ENCODE peak calls at places on chromosomes 3 and 15, in five cellular contexts. J is endodermal cell, M is right cardiac atrium, T is ascending aorta, H is transverse colon. L is an unnamed sample.

GRCh38 chr15:81297147-81297572 is 26.8 kb downstream of the STARD5 start:
- DNase-seq in J (no peak), M (no peak), T (peak), H (peak), L (peak)

GRCh38 chr15:57298204-57298603 is 78.1 kb upstream of the CGNL1 start:
- DNase-seq in J (no peak), M (no peak), T (peak), H (no peak), L (no peak)

GRCh38 chr3:128847631-128848370 is 31.6 kb upstream of the ACAD9 start:
- DNase-seq in J (no peak), M (no peak), T (no peak), H (no peak), L (no peak)

GRCh38 chr15:75483961-75484360 is 32.5 kb upstream of the SIN3A start:
- DNase-seq in J (no peak), M (no peak), T (no peak), H (no peak), L (no peak)

GRCh38 chr3:165082632-165083031 is 4.3 kb upstream of the SI start:
- DNase-seq in J (no peak), M (no peak), T (no peak), H (no peak), L (no peak)

GRCh38 chr3:32456429-32457130 is 46.1 kb downstream of the CMTM6 start:
- DNase-seq in J (peak), M (no peak), T (peak), H (no peak), L (no peak)

GRCh38 chr3:52124766-52125165 is 29.5 kb downstream of the POC1A start:
- DNase-seq in J (no peak), M (peak), T (no peak), H (no peak), L (no peak)

GRCh38 chr3:80470433-80470832 is 702.6 kb upstream of the ROBO1 start:
- DNase-seq in J (no peak), M (no peak), T (no peak), H (no peak), L (no peak)

GRCh38 chr15:83472151-83472550 is 25.0 kb downstream of the SH3GL3 start:
- DNase-seq in J (no peak), M (no peak), T (no peak), H (no peak), L (no peak)

GRCh38 chr3:61009025-61009424 is 242.2 kb downstream of the FHIT start:
- DNase-seq in J (peak), M (no peak), T (peak), H (no peak), L (no peak)

GRCh38 chr3:72888546-72889309 is 882 bp downstream of the GXYLT2 start:
- DNase-seq in J (peak), M (no peak), T (no peak), H (peak), L (no peak)

GRCh38 chr3:134911611-134912604 is 116.8 kb downstream of the EPHB1 start:
- DNase-seq in J (no peak), M (no peak), T (no peak), H (no peak), L (no peak)

GRCh38 chr15:62428851-62429250 is 263.8 kb upstream of the C2CD4B start:
- DNase-seq in J (no peak), M (peak), T (no peak), H (no peak), L (no peak)

GRCh38 chr3:54710954-54711353 is 216.9 kb downstream of the LRTM1 start:
- DNase-seq in J (no peak), M (no peak), T (no peak), H (peak), L (no peak)

GRCh38 chr15:65631503-65631902 is 9.8 kb downstream of the SLC24A1 start:
- DNase-seq in J (no peak), M (no peak), T (no peak), H (no peak), L (no peak)

GRCh38 chr3:141900343-141900742 is 23.9 kb downstream of the ATP1B3 start:
- DNase-seq in J (no peak), M (no peak), T (no peak), H (no peak), L (no peak)

GRCh38 chr15:28094732-28095521 is 4.2 kb downstream of the OCA2 start:
- DNase-seq in J (peak), M (peak), T (peak), H (peak), L (no peak)

GRCh38 chr3:131914090-131914691 is 120.6 kb downstream of the CPNE4 start:
- DNase-seq in J (no peak), M (no peak), T (no peak), H (no peak), L (no peak)

GRCh38 chr3:9649791-9650521 is 651 bp downstream of the MTMR14 start:
- DNase-seq in J (no peak), M (no peak), T (peak), H (no peak), L (peak)

GRCh38 chr15:98853161-98853560 is 154.4 kb downstream of the PGPEP1L start:
- DNase-seq in J (peak), M (peak), T (peak), H (peak), L (no peak)

GRCh38 chr3:180275176-180275575 is 238.4 kb upstream of the PEX5L start:
- DNase-seq in J (no peak), M (no peak), T (no peak), H (no peak), L (no peak)

GRCh38 chr3:69740103-69741021 is 1.1 kb downstream of the MITF start:
- DNase-seq in J (peak), M (peak), T (peak), H (peak), L (peak)

GRCh38 chr15:68300115-68300940 is 22.8 kb downstream of the FEM1B start:
- DNase-seq in J (no peak), M (no peak), T (peak), H (peak), L (no peak)
- H3K27ac ChIP-seq in J (no peak), M (no peak), T (peak), H (peak), L (no peak)

DNA sequence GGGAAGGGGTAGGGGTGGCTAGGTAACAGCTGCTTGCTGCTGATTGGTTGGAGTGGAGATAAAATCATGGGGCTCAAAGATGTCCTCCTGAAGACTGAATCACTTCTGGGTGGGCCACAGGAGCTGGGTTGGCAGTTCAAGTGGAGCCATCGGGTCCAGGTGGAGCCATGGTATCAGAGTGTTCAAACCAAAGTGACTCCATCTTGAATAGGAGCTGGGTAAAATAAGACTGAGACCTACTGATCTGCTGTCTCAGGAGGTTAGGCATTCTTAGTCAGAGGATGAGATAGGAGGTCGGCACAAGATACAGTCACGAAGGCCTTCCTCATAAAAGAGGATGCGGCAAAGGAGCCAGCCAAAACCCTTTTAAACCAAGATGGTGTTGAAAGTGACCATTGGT is 96.5 kb downstream of the RTP4 start:
- DNase-seq in J (no peak), M (no peak), T (no peak), H (no peak), L (no peak)
- H3K27ac ChIP-seq in J (no peak), M (no peak), T (no peak), H (no peak), L (no peak)

GRCh38 chr15:101091080-101092017 is 160.5 kb downstream of the CHSY1 start:
- DNase-seq in J (peak), M (peak), T (peak), H (no peak), L (no peak)
- H3K27ac ChIP-seq in J (peak), M (peak), T (peak), H (peak), L (peak)

GRCh38 chr3:172289583-172289982 is 158.7 kb downstream of the GHSR start:
- DNase-seq in J (peak), M (peak), T (no peak), H (peak), L (no peak)
- H3K27ac ChIP-seq in J (no peak), M (peak), T (peak), H (peak), L (no peak)